ENCODE peak calls at places on chromosomes 3 and 15, in six cellular contexts. C is DND-41, P is lower leg skin, D is GM06990, X is foreskin fibroblast, O is tibial artery. J is an unnamed sample.

GRCh38 chr15:80710635-80711553 is 15.8 kb downstream of the ABHD17C start:
- DNase-seq in C (no peak), P (no peak), D (peak), X (no peak), O (no peak), J (no peak)

GRCh38 chr3:122105626-122106025 is 50.5 kb downstream of the CD86 start:
- DNase-seq in C (no peak), P (no peak), D (no peak), X (no peak), O (no peak), J (peak)

GRCh38 chr3:132843851-132844565 is 121.8 kb upstream of the NPHP3 start:
- DNase-seq in C (no peak), P (no peak), D (no peak), X (no peak), O (no peak), J (no peak)

GRCh38 chr3:8491750-8492149 is 9.9 kb upstream of the LMCD1 start:
- DNase-seq in C (no peak), P (no peak), D (no peak), X (no peak), O (peak), J (no peak)

GRCh38 chr15:81752149-81752942 is 293.5 kb downstream of the MEX3B start:
- DNase-seq in C (peak), P (peak), D (no peak), X (peak), O (peak), J (peak)

GRCh38 chr15:75565062-75565970 is 13.8 kb downstream of the PTPN9 start:
- DNase-seq in C (no peak), P (no peak), D (no peak), X (no peak), O (no peak), J (peak)

GRCh38 chr3:45211466-45212094 is 14.5 kb downstream of the TMEM158 start:
- DNase-seq in C (no peak), P (no peak), D (no peak), X (no peak), O (no peak), J (peak)

GRCh38 chr3:39447637-39448483 is 19.6 kb upstream of the MOBP start:
- DNase-seq in C (peak), P (no peak), D (peak), X (peak), O (peak), J (peak)

GRCh38 chr3:52108302-52109232 is 45.7 kb downstream of the POC1A start:
- DNase-seq in C (no peak), P (no peak), D (no peak), X (no peak), O (peak), J (peak)

GRCh38 chr15:101126618-101127502 is 125.0 kb downstream of the CHSY1 start:
- DNase-seq in C (peak), P (no peak), D (peak), X (no peak), O (no peak), J (peak)

GRCh38 chr15:100596792-100597191 is 5.2 kb downstream of the LINS1 start:
- DNase-seq in C (peak), P (no peak), D (peak), X (no peak), O (no peak), J (peak)

GRCh38 chr3:195522254-195523023 is 20.7 kb downstream of the PPP1R2 start:
- DNase-seq in C (no peak), P (no peak), D (no peak), X (no peak), O (no peak), J (peak)

GRCh38 chr3:15120986-15121385 is 22.0 kb upstream of the RBSN start:
- DNase-seq in C (no peak), P (peak), D (no peak), X (no peak), O (no peak), J (no peak)

GRCh38 chr15:25439456-25439836 is 622 bp upstream of the UBE3A start:
- DNase-seq in C (no peak), P (no peak), D (no peak), X (no peak), O (no peak), J (peak)

GRCh38 chr15:101543431-101543830 is 53.9 kb upstream of the PCSK6 start:
- DNase-seq in C (no peak), P (peak), D (no peak), X (no peak), O (no peak), J (no peak)

GRCh38 chr15:40361640-40362039 is 3.6 kb downstream of the DISP2 start:
- DNase-seq in C (no peak), P (no peak), D (no peak), X (no peak), O (no peak), J (no peak)

GRCh38 chr3:149299938-149300791 is 33.3 kb downstream of the TM4SF18 start:
- DNase-seq in C (no peak), P (no peak), D (no peak), X (peak), O (peak), J (peak)

GRCh38 chr3:171680690-171681416 is 129.4 kb downstream of the PLD1 start:
- DNase-seq in C (no peak), P (no peak), D (no peak), X (no peak), O (no peak), J (no peak)

GRCh38 chr3:188948658-188949400 is 222.9 kb upstream of the TPRG1 start:
- DNase-seq in C (no peak), P (no peak), D (no peak), X (peak), O (peak), J (peak)

GRCh38 chr15:71691700-71692417 is 118.5 kb upstream of the NR2E3 start:
- DNase-seq in C (no peak), P (no peak), D (no peak), X (no peak), O (peak), J (peak)

GRCh38 chr15:95932141-95932540 is 398.4 kb upstream of the NR2F2 start:
- DNase-seq in C (no peak), P (no peak), D (no peak), X (no peak), O (no peak), J (no peak)

GRCh38 chr15:73183071-73183470 is 130.8 kb downstream of the NEO1 start:
- DNase-seq in C (no peak), P (no peak), D (no peak), X (no peak), O (no peak), J (no peak)

GRCh38 chr3:182809523-182809922 is 16.2 kb downstream of the ATP11B start:
- DNase-seq in C (no peak), P (no peak), D (no peak), X (peak), O (no peak), J (peak)

GRCh38 chr15:81001180-81002003 is 669 bp downstream of the TLNRD1 start:
- DNase-seq in C (peak), P (peak), D (peak), X (peak), O (peak), J (peak)

GRCh38 chr15:29570121-29570930 is 251.9 kb downstream of the TJP1 start:
- DNase-seq in C (no peak), P (no peak), D (no peak), X (no peak), O (no peak), J (peak)

GRCh38 chr3:66355394-66355793 is 134.6 kb downstream of the SLC25A26 start:
- DNase-seq in C (no peak), P (no peak), D (no peak), X (no peak), O (no peak), J (no peak)

GRCh38 chr3:69161587-69162196 is 39.3 kb upstream of the LMOD3 start:
- DNase-seq in C (peak), P (no peak), D (peak), X (peak), O (no peak), J (peak)

GRCh38 chr3:56042326-56042951 is 425.8 kb downstream of the ERC2 start:
- DNase-seq in C (no peak), P (no peak), D (no peak), X (peak), O (no peak), J (peak)

GRCh38 chr3:70990723-70991122 is 592.8 kb downstream of the FOXP1 start:
- DNase-seq in C (peak), P (no peak), D (no peak), X (no peak), O (no peak), J (no peak)

GRCh38 chr15:85825118-85825517 is 30.4 kb upstream of the KLHL25 start:
- DNase-seq in C (no peak), P (no peak), D (no peak), X (no peak), O (no peak), J (no peak)

GRCh38 chr15:73930371-73930770 is 4.1 kb downstream of the LOXL1 start:
- DNase-seq in C (no peak), P (no peak), D (no peak), X (peak), O (peak), J (peak)

GRCh38 chr15:68277131-68277604 is 377 bp upstream of the FEM1B start:
- DNase-seq in C (no peak), P (peak), D (no peak), X (no peak), O (peak), J (peak)

GRCh38 chr3:93867425-93867824 is 106.3 kb downstream of the PROS1 start:
- DNase-seq in C (no peak), P (no peak), D (no peak), X (no peak), O (no peak), J (no peak)

DNA sequence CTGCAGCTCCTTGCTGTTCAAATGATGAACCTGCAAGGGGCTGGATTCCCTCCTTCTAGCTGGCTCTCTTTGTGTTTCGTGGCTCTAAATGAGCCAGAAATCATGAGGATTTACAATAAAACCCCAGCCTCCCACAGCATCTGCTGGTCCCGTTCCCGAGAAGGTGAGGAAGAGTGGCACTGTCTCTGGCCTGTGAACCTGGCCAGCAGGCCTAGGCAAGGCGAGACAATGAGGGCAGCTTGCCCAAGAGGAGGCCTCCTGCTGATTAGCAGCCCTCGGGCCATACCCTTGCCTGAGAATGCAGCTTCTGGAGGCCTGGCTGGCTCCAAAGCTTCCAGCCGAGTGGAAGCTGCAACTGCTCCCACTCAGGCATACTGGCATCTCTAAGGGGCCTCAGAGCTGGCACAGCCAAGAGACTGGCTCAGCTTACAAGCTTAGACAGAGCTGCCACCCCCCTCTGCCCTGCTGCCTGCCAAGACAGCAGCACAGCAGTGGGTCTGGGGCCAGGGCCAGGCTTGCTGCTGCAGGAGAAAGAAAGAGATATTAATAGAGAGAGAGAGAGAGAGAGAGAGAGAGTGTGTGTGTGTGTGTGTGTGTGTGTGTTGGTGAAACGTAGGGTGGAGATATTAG is 76.5 kb downstream of the HMG20A start:
- DNase-seq in C (no peak), P (no peak), D (no peak), X (no peak), O (no peak), J (peak)
- TF ChIP-seq CTCF in C (no peak), P (no peak), D (no peak), X (no peak), O (no peak), J (no peak)

GRCh38 chr3:79564192-79564591 is 203.6 kb downstream of the ROBO1 start:
- DNase-seq in C (no peak), P (no peak), D (no peak), X (no peak), O (no peak), J (no peak)
- H3K4me3 ChIP-seq in C (no peak), P (no peak), D (no peak), X (no peak), O (no peak), J (no peak)

GRCh38 chr3:113536627-113537101 is 4.3 kb downstream of the SIDT1 start:
- DNase-seq in C (no peak), P (no peak), D (no peak), X (no peak), O (no peak), J (no peak)

GRCh38 chr3:113533534-113533892 is 1.2 kb downstream of the SIDT1 start:
- DNase-seq in C (peak), P (no peak), D (no peak), X (no peak), O (no peak), J (no peak)

GRCh38 chr3:113537155-113537554 is 4.8 kb downstream of the SIDT1 start:
- DNase-seq in C (no peak), P (no peak), D (no peak), X (no peak), O (no peak), J (no peak)

GRCh38 chr3:113534365-113534764 is 2.0 kb downstream of the SIDT1 start:
- DNase-seq in C (peak), P (no peak), D (no peak), X (no peak), O (no peak), J (no peak)

GRCh38 chr3:113535898-113536297 is 3.5 kb downstream of the SIDT1 start:
- DNase-seq in C (no peak), P (no peak), D (no peak), X (no peak), O (no peak), J (no peak)
- TF ChIP-seq CTCF in C (peak), P (no peak), D (peak), X (no peak), O (no peak), J (no peak)

GRCh38 chr3:30609930-30610701 is 3.7 kb downstream of the TGFBR2 start:
- DNase-seq in C (no peak), P (no peak), D (no peak), X (no peak), O (no peak), J (no peak)
- H3K4me3 ChIP-seq in C (no peak), P (no peak), D (no peak), X (no peak), O (peak), J (peak)

DNA sequence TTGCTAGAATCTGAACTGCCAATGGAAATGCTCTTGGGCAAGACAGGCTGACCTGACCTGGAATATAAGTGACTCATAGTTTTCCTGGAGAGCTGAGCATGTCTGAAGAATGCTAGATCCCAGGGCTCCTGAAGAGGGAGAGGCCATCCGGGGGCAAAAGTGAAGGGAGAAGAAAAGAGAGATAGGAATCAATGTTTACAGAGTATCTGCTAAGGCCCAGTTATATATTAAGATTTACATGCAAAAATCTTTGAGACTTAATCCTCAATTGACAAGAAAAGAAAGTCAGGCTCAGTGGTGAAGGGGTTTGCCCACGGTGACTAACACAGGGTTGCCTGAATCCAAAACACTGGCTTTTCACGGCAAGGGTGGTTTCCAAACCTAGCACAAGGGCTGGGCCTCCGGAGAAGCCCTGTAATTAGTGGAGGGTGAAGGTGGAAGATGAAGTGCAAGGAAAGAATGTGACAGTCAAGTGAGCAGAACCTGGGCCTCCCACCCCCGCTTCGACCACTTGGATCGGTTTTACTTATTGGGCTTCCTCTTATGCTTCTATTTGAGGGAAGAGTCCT is 91.7 kb upstream of the FGF12 start:
- DNase-seq in C (no peak), P (no peak), D (peak), X (peak), O (no peak), J (peak)
- TF ChIP-seq CTCF in C (no peak), P (no peak), D (no peak), X (no peak), O (no peak), J (no peak)

GRCh38 chr15:38826880-38827279 is 262.3 kb upstream of the RASGRP1 start:
- DNase-seq in C (no peak), P (no peak), D (no peak), X (no peak), O (no peak), J (peak)

GRCh38 chr15:38823272-38823671 is 258.7 kb upstream of the RASGRP1 start:
- DNase-seq in C (no peak), P (no peak), D (no peak), X (no peak), O (no peak), J (no peak)

GRCh38 chr15:38828031-38828532 is 263.5 kb upstream of the RASGRP1 start:
- DNase-seq in C (no peak), P (no peak), D (no peak), X (peak), O (no peak), J (peak)

GRCh38 chr15:38824719-38825118 is 260.1 kb upstream of the RASGRP1 start:
- DNase-seq in C (no peak), P (no peak), D (no peak), X (no peak), O (no peak), J (no peak)

DNA sequence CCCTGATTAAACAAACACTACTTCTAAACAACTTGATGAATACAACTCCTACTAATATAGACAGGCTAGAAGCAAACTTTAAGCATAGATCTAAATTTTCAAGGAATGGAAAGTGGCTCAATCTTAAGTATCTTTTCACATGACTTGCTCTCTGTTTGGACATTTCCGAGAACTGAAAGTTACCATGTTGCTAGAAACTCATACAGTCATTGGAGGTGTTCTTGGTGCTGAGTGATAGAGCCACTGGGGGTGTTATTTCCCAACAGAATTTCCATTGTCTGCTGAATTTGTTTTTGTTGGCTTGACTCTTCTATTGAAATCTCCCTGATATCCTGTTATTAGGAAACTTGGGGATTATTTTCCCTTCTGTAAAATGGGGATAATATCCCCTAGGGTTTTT is 264.5 kb upstream of the RASGRP1 start:
- DNase-seq in C (no peak), P (no peak), D (no peak), X (no peak), O (no peak), J (no peak)
- H3K4me3 ChIP-seq in C (no peak), P (no peak), D (no peak), X (no peak), O (no peak), J (no peak)

GRCh38 chr3:11155341-11156025 is 1.2 kb downstream of the HRH1 start:
- DNase-seq in C (no peak), P (peak), D (no peak), X (peak), O (peak), J (peak)
- TF ChIP-seq CTCF in C (peak), P (no peak), D (peak), X (peak), O (peak), J (peak)

J was measured in fibroblast of the aortic adventitia.